ENCODE peak calls at places on chromosomes 16 and 17, in seven cellular contexts. W is NCI-H1930; G is GOT3; J is fibroblast of lung; R is effector memory CD4-positive, alpha-beta T cell; Y is NCI-H2029; F is EL. A is an unnamed sample.

GRCh38 chr16:84887207-84887606 is 67.4 kb downstream of the CRISPLD2 start:
- DNase-seq in F (no peak), W (no peak), G (no peak), Y (no peak), R (no peak), J (no peak), A (no peak)

GRCh38 chr17:44278006-44278405 is 10.1 kb upstream of the SLC4A1 start:
- DNase-seq in G (no peak), W (no peak), Y (no peak), J (no peak), R (no peak), F (no peak), A (no peak)

GRCh38 chr17:34090593-34090992 is 164.5 kb upstream of the CCL2 start:
- DNase-seq in R (no peak), G (no peak), J (no peak), F (no peak), Y (no peak), W (no peak), A (no peak)

GRCh38 chr17:44333371-44333770 is 8.7 kb upstream of the SLC25A39 start:
- DNase-seq in F (no peak), R (no peak), Y (no peak), W (no peak), J (no peak), G (no peak), A (no peak)

GRCh38 chr16:54397838-54398237 is 111.3 kb upstream of the IRX3 start:
- DNase-seq in F (no peak), R (no peak), J (no peak), W (no peak), Y (no peak), G (no peak), A (no peak)

GRCh38 chr16:66408181-66409048 is 18.7 kb upstream of the BEAN1 start:
- DNase-seq in G (no peak), J (peak), Y (peak), F (peak), W (no peak), R (no peak), A (peak)

GRCh38 chr17:74990581-74991105 is 3.2 kb downstream of the CDR2L start:
- DNase-seq in Y (no peak), W (no peak), F (no peak), J (no peak), G (no peak), R (no peak), A (no peak)

GRCh38 chr16:80147021-80147680 is 393.6 kb upstream of the DYNLRB2 start:
- DNase-seq in Y (no peak), R (no peak), G (no peak), F (peak), J (no peak), W (no peak), A (peak)

GRCh38 chr17:76094046-76094445 is 9.5 kb downstream of the EXOC7 start:
- DNase-seq in Y (no peak), R (no peak), F (no peak), W (no peak), J (no peak), G (no peak), A (no peak)

GRCh38 chr16:25060920-25061319 is 45.8 kb upstream of the ARHGAP17 start:
- DNase-seq in Y (no peak), R (peak), J (no peak), G (no peak), W (no peak), F (no peak), A (no peak)

A was measured in left kidney.